ENCODE peak calls at places on chromosomes 4 and X, in eight cellular contexts. D is ACHN; L is effector CD4-positive, alpha-beta T cell; Z is endodermal cell; M is CD4-positive, CD25-positive, alpha-beta regulatory T cell; P is Kasumi-1; A is heart right ventricle; S is vagina. B is an unnamed sample.

GRCh38 chrX:65513610-65514009 is 21.0 kb downstream of the LAS1L start:
- DNase-seq in D (no peak), L (no peak), Z (no peak), M (no peak), P (no peak), A (no peak), S (no peak), B (no peak)

GRCh38 chr4:7805533-7806079 is 134.1 kb downstream of the AFAP1 start:
- DNase-seq in D (peak), L (no peak), Z (peak), M (no peak), P (no peak), A (no peak), S (no peak), B (peak)

GRCh38 chrX:121831601-121832000 is 784.2 kb downstream of the GLUD2 start:
- DNase-seq in D (no peak), L (no peak), Z (no peak), M (no peak), P (no peak), A (no peak), S (no peak), B (no peak)

GRCh38 chr4:153947124-153947523 is 158.2 kb upstream of the SFRP2 start:
- DNase-seq in D (no peak), L (no peak), Z (peak), M (no peak), P (no peak), A (no peak), S (no peak), B (no peak)

GRCh38 chrX:1719270-1719669 is 104.4 kb downstream of the ASMT start:
- DNase-seq in D (no peak), L (no peak), Z (no peak), M (no peak), P (no peak), A (no peak), S (no peak), B (no peak)

GRCh38 chrX:134004038-134004437 is 18.6 kb upstream of the GPC3 start:
- DNase-seq in D (no peak), L (no peak), Z (no peak), M (no peak), P (no peak), A (no peak), S (no peak), B (no peak)

GRCh38 chr4:66688674-66689073 is 856.6 kb downstream of the CENPC start:
- DNase-seq in D (peak), L (no peak), Z (no peak), M (no peak), P (peak), A (no peak), S (no peak), B (no peak)

GRCh38 chrX:154378799-154379568 is at the start of gene EMD:
- DNase-seq in D (peak), L (peak), Z (peak), M (peak), P (peak), A (peak), S (no peak), B (peak)

GRCh38 chr4:83440148-83440814 is 15.3 kb downstream of the HELQ start:
- DNase-seq in D (no peak), L (no peak), Z (no peak), M (no peak), P (no peak), A (no peak), S (no peak), B (no peak)

GRCh38 chr4:30264465-30264864 is 455.7 kb upstream of the PCDH7 start:
- DNase-seq in D (no peak), L (no peak), Z (no peak), M (no peak), P (no peak), A (no peak), S (no peak), B (no peak)

GRCh38 chrX:71998836-71999509 is 88.3 kb downstream of the NHSL2 start:
- DNase-seq in D (peak), L (peak), Z (peak), M (peak), P (peak), A (no peak), S (peak), B (peak)

GRCh38 chr4:3766791-3767561 is 791 bp downstream of the ADRA2C start:
- DNase-seq in D (no peak), L (no peak), Z (peak), M (no peak), P (no peak), A (no peak), S (no peak), B (peak)

GRCh38 chr4:3685081-3685645 is 81.0 kb upstream of the ADRA2C start:
- DNase-seq in D (no peak), L (no peak), Z (no peak), M (no peak), P (no peak), A (no peak), S (no peak), B (no peak)

GRCh38 chrX:31845003-31845402 is 773.2 kb upstream of the FTHL17 start:
- DNase-seq in D (no peak), L (no peak), Z (no peak), M (no peak), P (peak), A (no peak), S (no peak), B (no peak)

GRCh38 chr4:67575232-67575888 is 16.8 kb downstream of the STAP1 start:
- DNase-seq in D (no peak), L (no peak), Z (no peak), M (peak), P (peak), A (no peak), S (no peak), B (no peak)

GRCh38 chr4:176507845-176508533 is 188.2 kb downstream of the SPCS3 start:
- DNase-seq in D (no peak), L (no peak), Z (no peak), M (no peak), P (no peak), A (no peak), S (no peak), B (no peak)

GRCh38 chr4:88809561-88810219 is 112.1 kb upstream of the NAP1L5 start:
- DNase-seq in D (no peak), L (no peak), Z (no peak), M (no peak), P (no peak), A (no peak), S (no peak), B (no peak)

GRCh38 chr4:76200771-76201224 is 12.8 kb downstream of the SCARB2 start:
- DNase-seq in D (no peak), L (no peak), Z (no peak), M (no peak), P (peak), A (no peak), S (no peak), B (no peak)

GRCh38 chr4:53644607-53645006 is 53.3 kb upstream of the LNX1 start:
- DNase-seq in D (no peak), L (no peak), Z (no peak), M (no peak), P (peak), A (no peak), S (no peak), B (no peak)

GRCh38 chrX:12360389-12360788 is 222.1 kb downstream of the FRMPD4 start:
- DNase-seq in D (no peak), L (no peak), Z (no peak), M (no peak), P (no peak), A (no peak), S (no peak), B (no peak)

GRCh38 chr4:47612116-47613023 is 127.3 kb downstream of the ATP10D start:
- DNase-seq in D (no peak), L (no peak), Z (no peak), M (no peak), P (no peak), A (no peak), S (no peak), B (no peak)

GRCh38 chr4:88104902-88105610 is 53.4 kb downstream of the ABCG2 start:
- DNase-seq in D (peak), L (no peak), Z (no peak), M (no peak), P (no peak), A (no peak), S (no peak), B (peak)

GRCh38 chr4:183424109-183424751 is 20.2 kb upstream of the CDKN2AIP start:
- DNase-seq in D (peak), L (no peak), Z (no peak), M (no peak), P (no peak), A (no peak), S (no peak), B (no peak)

GRCh38 chr4:3413675-3414420 is 27.9 kb upstream of the HGFAC start:
- DNase-seq in D (no peak), L (no peak), Z (peak), M (no peak), P (no peak), A (peak), S (no peak), B (no peak)

GRCh38 chrX:155966876-155967275 is 30.6 kb upstream of the IL9R start:
- DNase-seq in D (peak), L (no peak), Z (peak), M (peak), P (peak), A (no peak), S (peak), B (no peak)

GRCh38 chrX:16148896-16149295 is 18.4 kb upstream of the MAGEB17 start:
- DNase-seq in D (no peak), L (no peak), Z (peak), M (no peak), P (no peak), A (no peak), S (no peak), B (no peak)

GRCh38 chr4:99506781-99507180 is 4.0 kb upstream of the C4orf17 start:
- DNase-seq in D (no peak), L (no peak), Z (no peak), M (no peak), P (no peak), A (no peak), S (no peak), B (no peak)